ENCODE peak calls at places on chromosome 11, in five cellular contexts. F, K, V, H and M are unnamed samples.

GRCh38 chr11:98679673-98680072 is 341.1 kb upstream of the CNTN5 start:
- DNase-seq in F (no peak), K (no peak), V (no peak), H (no peak), M (no peak)

GRCh38 chr11:116615211-116615865 is 157.4 kb downstream of the BUD13 start:
- DNase-seq in F (no peak), K (no peak), V (no peak), H (no peak), M (no peak)

GRCh38 chr11:44777537-44778199 is 50.9 kb downstream of the TSPAN18 start:
- DNase-seq in F (no peak), K (peak), V (no peak), H (no peak), M (no peak)

GRCh38 chr11:78737891-78738290 is 163.2 kb upstream of the NARS2 start:
- DNase-seq in F (no peak), K (no peak), V (no peak), H (no peak), M (no peak)

GRCh38 chr11:40321537-40321936 is 1137.9 kb downstream of the LRRC4C start:
- DNase-seq in F (no peak), K (no peak), V (no peak), H (no peak), M (no peak)

GRCh38 chr11:94948070-94948617 is 25.2 kb downstream of the CWC15 start:
- DNase-seq in F (peak), K (no peak), V (no peak), H (no peak), M (no peak)

GRCh38 chr11:14041565-14041964 is 79.0 kb downstream of the SPON1 start:
- DNase-seq in F (no peak), K (no peak), V (no peak), H (no peak), M (no peak)

GRCh38 chr11:27621440-27622161 is 78.7 kb downstream of the BDNF start:
- DNase-seq in F (peak), K (no peak), V (no peak), H (peak), M (no peak)

GRCh38 chr11:73139476-73140198 is 2.5 kb downstream of the FCHSD2 start:
- DNase-seq in F (peak), K (no peak), V (no peak), H (no peak), M (no peak)

GRCh38 chr11:116840224-116840745 is 2.9 kb upstream of the APOA1 start:
- DNase-seq in F (peak), K (no peak), V (peak), H (no peak), M (no peak)

GRCh38 chr11:120881591-120881990 is 142.3 kb upstream of the TBCEL start:
- DNase-seq in F (peak), K (no peak), V (no peak), H (no peak), M (no peak)

GRCh38 chr11:73961321-73961720 is 10.5 kb downstream of the DNAJB13 start:
- DNase-seq in F (no peak), K (no peak), V (no peak), H (no peak), M (no peak)

GRCh38 chr11:104570088-104570701 is 328.1 kb downstream of the CASP12 start:
- DNase-seq in F (peak), K (no peak), V (no peak), H (no peak), M (no peak)

GRCh38 chr11:15157181-15157580 is 42.5 kb downstream of the INSC start:
- DNase-seq in F (peak), K (no peak), V (no peak), H (no peak), M (no peak)

GRCh38 chr11:117826360-117826635 is 1.8 kb upstream of the FXYD2 start:
- DNase-seq in F (no peak), K (no peak), V (no peak), H (no peak), M (no peak)

GRCh38 chr11:88104408-88104807 is 70.8 kb downstream of the RAB38 start:
- DNase-seq in F (no peak), K (no peak), V (no peak), H (no peak), M (no peak)

GRCh38 chr11:92969634-92970347 is at the start of gene MTNR1B:
- DNase-seq in F (no peak), K (no peak), V (no peak), H (peak), M (no peak)

GRCh38 chr11:82734120-82734479 is 436 bp upstream of the FAM181B start:
- DNase-seq in F (no peak), K (no peak), V (no peak), H (no peak), M (no peak)

GRCh38 chr11:62437616-62438015 is 18.8 kb downstream of the SCGB1A1 start:
- DNase-seq in F (no peak), K (no peak), V (no peak), H (no peak), M (no peak)
- H3K4me3 ChIP-seq in F (no peak), K (no peak), V (no peak), H (no peak), M (no peak)

GRCh38 chr11:105610796-105611361 is 1.0 kb downstream of the GRIA4 start:
- DNase-seq in F (no peak), K (no peak), V (no peak), H (no peak), M (no peak)

GRCh38 chr11:105611414-105611813 is 1.5 kb downstream of the GRIA4 start:
- DNase-seq in F (no peak), K (no peak), V (no peak), H (no peak), M (no peak)

GRCh38 chr11:105609832-105610781 is at the start of gene GRIA4:
- DNase-seq in F (peak), K (peak), V (no peak), H (peak), M (no peak)

GRCh38 chr11:105611837-105612480 is 2.1 kb downstream of the GRIA4 start:
- DNase-seq in F (no peak), K (no peak), V (no peak), H (no peak), M (no peak)

GRCh38 chr11:105609341-105609781 is 512 bp upstream of the GRIA4 start:
- DNase-seq in F (peak), K (no peak), V (no peak), H (peak), M (peak)
- H3K4me3 ChIP-seq in F (no peak), K (no peak), V (no peak), H (no peak), M (no peak)

GRCh38 chr11:61955031-61955415 is 4.9 kb downstream of the BEST1 start:
- DNase-seq in F (peak), K (peak), V (no peak), H (no peak), M (no peak)
- H3K4me3 ChIP-seq in F (peak), K (no peak), V (no peak), H (no peak), M (no peak)

GRCh38 chr11:68118753-68119448 is 2.3 kb downstream of the CHKA start:
- DNase-seq in F (no peak), K (no peak), V (peak), H (peak), M (no peak)
- H3K4me3 ChIP-seq in F (peak), K (no peak), V (peak), H (no peak), M (no peak)

GRCh38 chr11:1868636-1869291 is 15.9 kb downstream of the LSP1 start:
- DNase-seq in F (no peak), K (peak), V (no peak), H (no peak), M (no peak)

GRCh38 chr11:1868056-1868635 is 15.3 kb downstream of the LSP1 start:
- DNase-seq in F (no peak), K (no peak), V (no peak), H (no peak), M (no peak)

GRCh38 chr11:1870326-1870696 is 17.4 kb downstream of the LSP1 start:
- DNase-seq in F (no peak), K (peak), V (no peak), H (no peak), M (no peak)

GRCh38 chr11:1870721-1871466 is 18.0 kb downstream of the LSP1 start:
- DNase-seq in F (no peak), K (peak), V (no peak), H (peak), M (no peak)

GRCh38 chr11:1869427-1870325 is 16.8 kb downstream of the LSP1 start:
- DNase-seq in F (no peak), K (peak), V (no peak), H (no peak), M (no peak)
- H3K4me3 ChIP-seq in F (no peak), K (no peak), V (no peak), H (no peak), M (no peak)

GRCh38 chr11:128903248-128904041 is 12.3 kb downstream of the KCNJ5 start:
- DNase-seq in F (no peak), K (peak), V (no peak), H (peak), M (no peak)
- H3K4me3 ChIP-seq in F (no peak), K (no peak), V (no peak), H (no peak), M (no peak)